ENCODE peak calls at places on chromosomes 3 and 15, in six cellular contexts. U is heart left ventricle, C is cardiac muscle cell, R is H9, O is adrenal gland, A is SK-N-SH. P is an unnamed sample. For H3K4me1, the result is how much of the 10 kb centered on the place peaks cover.

GRCh38 chr3:141901914-141902313 is 25.5 kb downstream of the ATP1B3 start:
- DNase-seq in A (no peak), O (no peak), C (no peak), R (no peak), U (no peak), P (no peak)

GRCh38 chr3:175672119-175672689 is 813.1 kb downstream of the NAALADL2 start:
- DNase-seq in R (no peak), U (no peak), O (no peak), C (no peak), A (peak), P (no peak)

GRCh38 chr3:51681453-51681852 is 10.4 kb downstream of the TEX264 start:
- DNase-seq in U (peak), C (no peak), O (no peak), R (no peak), A (no peak), P (peak)

GRCh38 chr3:168213920-168214319 is 118.2 kb upstream of the GOLIM4 start:
- DNase-seq in R (no peak), O (no peak), A (no peak), C (no peak), U (no peak), P (no peak)

GRCh38 chr15:52563499-52564060 is 5.2 kb downstream of the ARPP19 start:
- DNase-seq in R (no peak), C (no peak), O (no peak), U (no peak), A (no peak), P (no peak)

GRCh38 chr3:168220609-168221008 is 124.9 kb upstream of the GOLIM4 start:
- DNase-seq in A (no peak), O (no peak), C (no peak), U (no peak), R (no peak), P (no peak)

GRCh38 chr15:84967380-84967779 is 14.3 kb upstream of the PDE8A start:
- DNase-seq in U (peak), O (peak), A (no peak), R (peak), C (no peak), P (no peak)

GRCh38 chr15:25094066-25094465 is 139.3 kb downstream of the SNRPN start:
- DNase-seq in C (no peak), A (no peak), O (peak), U (no peak), R (no peak), P (no peak)

GRCh38 chr3:188266581-188267274 is 112.8 kb downstream of the LPP start:
- DNase-seq in R (no peak), A (no peak), C (no peak), O (no peak), U (peak), P (no peak)

GRCh38 chr3:189099031-189099471 is 72.7 kb upstream of the TPRG1 start:
- DNase-seq in U (peak), A (no peak), C (no peak), O (peak), R (no peak), P (no peak)

DNA sequence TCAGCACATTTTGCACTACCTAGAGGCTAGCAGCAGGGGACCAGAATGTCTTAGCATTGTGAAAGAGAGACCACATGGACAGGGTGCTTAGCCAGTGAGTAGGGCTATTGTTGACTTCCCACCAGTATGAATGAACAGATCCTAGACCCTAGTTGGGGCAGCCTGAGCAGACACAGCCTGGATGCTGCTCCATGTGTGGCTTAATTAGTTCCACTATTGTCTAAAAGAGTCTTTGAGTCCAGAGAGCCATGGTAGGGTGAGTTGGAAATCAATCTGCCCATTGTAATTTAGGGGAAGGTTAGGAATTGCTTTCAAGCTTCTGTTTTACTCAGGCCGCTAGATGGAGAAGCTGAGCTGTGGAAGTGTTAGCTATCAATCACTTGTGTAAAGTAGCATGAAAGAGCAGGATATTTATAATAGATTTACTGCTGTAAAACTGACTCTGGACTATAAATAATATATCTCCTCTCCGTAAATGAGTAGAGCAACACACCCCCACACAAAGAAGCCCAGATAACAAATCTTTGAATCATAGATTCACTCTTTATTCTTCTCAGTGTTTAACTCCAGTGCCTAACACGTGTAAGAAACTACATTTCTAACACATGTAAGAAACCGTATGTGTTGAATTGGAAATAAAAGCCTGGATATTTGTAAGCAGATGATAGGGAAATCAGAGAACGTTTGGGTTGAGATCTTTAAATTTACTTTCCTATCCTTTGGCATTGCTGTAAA is 4.1 kb upstream of the GCSAM start:
- DNase-seq in A (no peak), U (no peak), C (peak), R (peak), O (no peak), P (no peak)
- TF ChIP-seq CTCF in A (peak), U (peak), C (peak), R (peak), O (peak), P (peak)

GRCh38 chr15:74414603-74415338 is 19.0 kb downstream of the SEMA7A start:
- DNase-seq in C (no peak), O (no peak), A (no peak), R (no peak), U (no peak), P (no peak)

GRCh38 chr15:74417670-74418069 is 16.1 kb downstream of the SEMA7A start:
- DNase-seq in C (no peak), R (no peak), O (no peak), U (no peak), A (no peak), P (no peak)

GRCh38 chr15:74417230-74417629 is 16.5 kb downstream of the SEMA7A start:
- DNase-seq in O (no peak), A (no peak), R (no peak), C (no peak), U (peak), P (no peak)

GRCh38 chr15:74414081-74414580 is 19.6 kb downstream of the SEMA7A start:
- DNase-seq in O (no peak), R (no peak), U (no peak), C (no peak), A (no peak), P (no peak)

DNA sequence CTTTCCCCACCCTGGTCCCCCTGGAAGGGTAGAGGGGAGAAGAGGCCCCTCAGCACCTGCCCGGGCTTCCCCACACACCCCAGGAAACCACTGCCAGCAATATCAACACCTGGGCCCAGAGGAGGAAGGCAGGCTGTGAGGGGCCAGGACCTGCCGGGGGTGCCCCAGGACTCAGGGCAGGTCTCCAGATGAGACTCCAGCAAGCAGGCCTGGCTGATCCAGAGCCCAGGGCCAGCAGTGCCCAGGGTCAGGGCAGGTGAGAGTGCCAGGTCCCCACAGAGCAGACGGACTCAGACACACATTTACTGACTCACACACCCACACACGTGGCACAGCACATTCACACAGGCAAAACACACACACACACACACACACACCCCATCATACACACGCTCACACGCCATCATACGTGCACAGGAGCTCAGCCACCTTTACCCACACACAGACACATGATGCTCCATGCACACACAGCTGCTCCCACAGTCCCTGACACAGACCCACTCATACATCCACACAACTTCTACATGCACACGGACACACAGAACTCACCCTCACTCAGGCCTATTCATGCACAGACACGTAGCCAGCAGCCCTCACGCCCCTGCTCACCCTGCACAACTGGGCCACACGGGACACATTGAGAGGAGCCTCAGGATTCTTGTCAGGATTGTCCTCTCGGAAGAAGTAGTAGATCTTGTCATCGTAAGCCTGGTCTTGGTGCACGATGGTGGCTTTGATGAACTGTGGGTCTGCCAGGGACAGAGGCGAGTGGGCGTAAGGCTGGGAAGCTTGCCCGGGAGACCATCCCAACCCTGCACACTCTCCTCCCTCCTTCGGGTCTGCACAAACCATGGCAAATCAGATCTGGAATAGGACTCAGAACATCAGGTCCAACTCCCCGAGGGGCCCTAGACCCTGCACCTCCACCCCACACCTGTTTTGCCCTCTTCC is 17.5 kb downstream of the SEMA7A start:
- DNase-seq in O (no peak), A (no peak), U (no peak), R (no peak), C (no peak), P (no peak)
- H3K27ac ChIP-seq in O (no peak), A (no peak), U (no peak), R (no peak), C (no peak), P (no peak)

GRCh38 chr3:11580645-11581044 is 63.1 kb downstream of the VGLL4 start:
- DNase-seq in C (no peak), U (no peak), O (no peak), R (no peak), A (no peak), P (no peak)
- H3K4me1 ChIP-seq in C (under half), U (half or more), O (under half), R (under half), A (under half), P (under half)

DNA sequence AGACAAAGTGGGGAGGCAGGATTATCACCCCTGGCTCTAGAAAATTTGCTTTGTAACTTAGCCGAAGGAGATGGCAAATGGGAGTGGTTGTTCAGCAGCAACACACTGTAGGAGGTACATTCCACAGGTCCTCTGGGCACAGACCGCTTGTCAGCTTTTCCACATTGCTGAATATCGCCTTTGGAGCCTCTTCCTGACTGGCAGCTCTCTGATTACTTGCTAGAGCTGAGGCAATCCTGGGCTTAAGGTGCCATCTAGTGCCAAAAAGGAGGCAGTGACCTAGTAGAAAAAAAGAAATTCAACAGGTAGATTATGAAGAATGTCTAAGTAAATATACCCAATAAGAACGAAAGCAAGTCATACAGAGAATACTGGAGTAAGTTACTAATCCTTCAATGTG is 13.1 kb upstream of the SCN5A start:
- DNase-seq in R (peak), U (no peak), C (no peak), O (no peak), A (no peak), P (no peak)
- TF ChIP-seq CTCF in R (peak), U (peak), C (peak), O (no peak), A (peak), P (no peak)

GRCh38 chr3:69143605-69144004 is 21.2 kb upstream of the LMOD3 start:
- DNase-seq in C (no peak), R (no peak), A (no peak), O (no peak), U (no peak), P (no peak)
- H3K27ac ChIP-seq in C (no peak), R (no peak), A (no peak), O (no peak), U (no peak), P (no peak)

P was measured in CD8-positive, alpha-beta T cell.